ENCODE peak calls at places on chromosomes 6 and 20, in six cellular contexts. M is hepatic stellate cell, C is HEK293T, D is hypothalamus, F is NCI-H2171 treated with DMSO at 0.1 percent for 48 hours, U is H54. V is an unnamed sample.

GRCh38 chr20:18822832-18823231 is 9.2 kb downstream of the SCP2D1 start:
- DNase-seq in M (no peak), C (no peak), D (no peak), F (no peak), U (no peak), V (no peak)

GRCh38 chr6:11215773-11216172 is 16.7 kb downstream of the NEDD9 start:
- DNase-seq in M (no peak), C (no peak), D (no peak), F (peak), U (no peak), V (no peak)

GRCh38 chr6:30888472-30889137 is 4.3 kb downstream of the DDR1 start:
- DNase-seq in M (peak), C (no peak), D (peak), F (no peak), U (peak), V (no peak)

GRCh38 chr20:13649548-13649947 is 10.8 kb upstream of the TASP1 start:
- DNase-seq in M (no peak), C (no peak), D (no peak), F (peak), U (no peak), V (no peak)

GRCh38 chr6:167485186-167485978 is 160.5 kb downstream of the TTLL2 start:
- DNase-seq in M (no peak), C (no peak), D (peak), F (no peak), U (no peak), V (no peak)

GRCh38 chr6:22972771-22973170 is 403.4 kb downstream of the HDGFL1 start:
- DNase-seq in M (no peak), C (no peak), D (no peak), F (no peak), U (no peak), V (no peak)

GRCh38 chr6:15299430-15300131 is 53.7 kb downstream of the JARID2 start:
- DNase-seq in M (peak), C (no peak), D (no peak), F (no peak), U (no peak), V (no peak)

GRCh38 chr6:140535511-140535910 is 1161.1 kb upstream of the CITED2 start:
- DNase-seq in M (no peak), C (no peak), D (no peak), F (no peak), U (no peak), V (no peak)

GRCh38 chr6:80553071-80553740 is 446.7 kb downstream of the BCKDHB start:
- DNase-seq in M (no peak), C (no peak), D (no peak), F (no peak), U (no peak), V (no peak)

GRCh38 chr6:73051147-73051546 is 174.1 kb downstream of the KHDC1L start:
- DNase-seq in M (no peak), C (no peak), D (no peak), F (no peak), U (no peak), V (no peak)

GRCh38 chr6:89022747-89023289 is 57.7 kb upstream of the PNRC1 start:
- DNase-seq in M (no peak), C (no peak), D (no peak), F (no peak), U (no peak), V (no peak)

GRCh38 chr6:11085758-11086435 is 7.7 kb upstream of the SMIM13 start:
- DNase-seq in M (peak), C (no peak), D (no peak), F (no peak), U (peak), V (no peak)

GRCh38 chr6:25384234-25384633 is 105.1 kb downstream of the CARMIL1 start:
- DNase-seq in M (no peak), C (no peak), D (no peak), F (no peak), U (no peak), V (no peak)

GRCh38 chr6:34236423-34237315 is at the start of gene HMGA1:
- DNase-seq in M (peak), C (peak), D (peak), F (peak), U (peak), V (peak)

GRCh38 chr6:138346302-138347195 is 31.2 kb upstream of the SMIM28 start:
- DNase-seq in M (no peak), C (no peak), D (no peak), F (no peak), U (no peak), V (no peak)

GRCh38 chr6:82015043-82015442 is 232.5 kb downstream of the IBTK start:
- DNase-seq in M (no peak), C (no peak), D (no peak), F (no peak), U (no peak), V (no peak)

GRCh38 chr6:11017090-11017489 is 27.0 kb downstream of the ELOVL2 start:
- DNase-seq in M (no peak), C (no peak), D (no peak), F (no peak), U (no peak), V (no peak)

GRCh38 chr6:90295854-90296345 is 743 bp downstream of the BACH2 start:
- DNase-seq in M (peak), C (peak), D (peak), F (peak), U (no peak), V (peak)

GRCh38 chr6:168744866-168745265 is 303.9 kb downstream of the SMOC2 start:
- DNase-seq in M (no peak), C (no peak), D (no peak), F (no peak), U (no peak), V (no peak)

GRCh38 chr20:63013207-63013606 is 6.4 kb upstream of the BHLHE23 start:
- DNase-seq in M (no peak), C (no peak), D (no peak), F (no peak), U (no peak), V (no peak)

GRCh38 chr6:68128211-68128610 is 506.9 kb upstream of the ADGRB3 start:
- DNase-seq in M (no peak), C (no peak), D (no peak), F (no peak), U (no peak), V (no peak)

GRCh38 chr20:10047427-10047826 is 12.6 kb downstream of the ANKEF1 start:
- DNase-seq in M (no peak), C (peak), D (no peak), F (peak), U (no peak), V (no peak)

GRCh38 chr6:43890197-43891062 is 120.4 kb downstream of the VEGFA start:
- DNase-seq in M (no peak), C (no peak), D (no peak), F (peak), U (no peak), V (no peak)

GRCh38 chr6:111057074-111057752 is 30.1 kb upstream of the SLC16A10 start:
- DNase-seq in M (peak), C (peak), D (no peak), F (peak), U (peak), V (peak)

GRCh38 chr6:41475164-41475563 is 71.0 kb upstream of the FOXP4 start:
- DNase-seq in M (no peak), C (no peak), D (no peak), F (no peak), U (no peak), V (no peak)

GRCh38 chr6:41193171-41193734 is 7.7 kb downstream of the TREML2 start:
- DNase-seq in M (no peak), C (no peak), D (no peak), F (no peak), U (no peak), V (no peak)

GRCh38 chr6:155495011-155495768 is 39.6 kb upstream of the NOX3 start:
- DNase-seq in M (peak), C (peak), D (peak), F (peak), U (no peak), V (no peak)

GRCh38 chr6:95318137-95318536 is 259.2 kb upstream of the MANEA start:
- DNase-seq in M (no peak), C (no peak), D (no peak), F (peak), U (no peak), V (no peak)

GRCh38 chr6:1027109-1027794 is 284.6 kb upstream of the FOXQ1 start:
- DNase-seq in M (no peak), C (no peak), D (no peak), F (no peak), U (no peak), V (no peak)

GRCh38 chr6:31877125-31877650 is 1.6 kb downstream of the SLC44A4 start:
- DNase-seq in M (no peak), C (no peak), D (no peak), F (no peak), U (no peak), V (no peak)

GRCh38 chr6:140590641-140591040 is 1216.2 kb upstream of the CITED2 start:
- DNase-seq in M (no peak), C (no peak), D (no peak), F (no peak), U (no peak), V (no peak)

GRCh38 chr6:108989700-108990099 is 104.9 kb downstream of the SESN1 start:
- DNase-seq in M (no peak), C (no peak), D (no peak), F (no peak), U (no peak), V (no peak)

GRCh38 chr6:125073071-125073470 is 80.5 kb upstream of the TPD52L1 start:
- DNase-seq in M (no peak), C (no peak), D (no peak), F (no peak), U (no peak), V (no peak)

GRCh38 chr6:78462728-78463127 is 404.6 kb upstream of the IRAK1BP1 start:
- DNase-seq in M (no peak), C (no peak), D (no peak), F (no peak), U (no peak), V (no peak)

GRCh38 chr20:45781391-45781931 is 10.2 kb downstream of the WFDC3 start:
- DNase-seq in M (peak), C (no peak), D (no peak), F (no peak), U (peak), V (no peak)

GRCh38 chr20:39880890-39881289 is 808.1 kb downstream of the MAFB start:
- DNase-seq in M (no peak), C (no peak), D (no peak), F (no peak), U (peak), V (no peak)

GRCh38 chr6:120873125-120873865 is 461.0 kb downstream of the TBC1D32 start:
- DNase-seq in M (no peak), C (no peak), D (no peak), F (no peak), U (no peak), V (no peak)

V was measured in CD4-positive, alpha-beta T cell.